ENCODE peak calls at places on chromosomes 5 and 9, in five cellular contexts. C is iPS-NIHi11, B is GM04503, D is cardiac muscle cell, J is GOT3. G is an unnamed sample.

GRCh38 chr9:134349941-134350340 is 23.7 kb downstream of the RXRA start:
- DNase-seq in C (no peak), B (no peak), D (no peak), J (no peak), G (no peak)

GRCh38 chr9:15622596-15622995 is 69.8 kb downstream of the CCDC171 start:
- DNase-seq in C (no peak), B (no peak), D (no peak), J (no peak), G (peak)

GRCh38 chr5:120451445-120451844 is 12.7 kb upstream of the PRR16 start:
- DNase-seq in C (no peak), B (no peak), D (no peak), J (no peak), G (no peak)

GRCh38 chr5:163529698-163530097 is 24.3 kb downstream of the MAT2B start:
- DNase-seq in C (no peak), B (no peak), D (no peak), J (no peak), G (peak)

GRCh38 chr9:86354882-86355399 is 731 bp upstream of the TUT7 start:
- DNase-seq in C (no peak), B (no peak), D (no peak), J (no peak), G (peak)

GRCh38 chr5:16744164-16744880 is 127.5 kb upstream of the RETREG1 start:
- DNase-seq in C (no peak), B (no peak), D (no peak), J (no peak), G (no peak)

GRCh38 chr9:97695390-97695789 is 1.8 kb downstream of the XPA start:
- DNase-seq in C (no peak), B (no peak), D (no peak), J (no peak), G (no peak)

GRCh38 chr5:139443766-139444473 is 4.6 kb upstream of the DNAJC18 start:
- DNase-seq in C (no peak), B (peak), D (no peak), J (no peak), G (peak)

GRCh38 chr5:65544473-65544872 is 18.5 kb downstream of the CENPK start:
- DNase-seq in C (no peak), B (no peak), D (no peak), J (no peak), G (no peak)

GRCh38 chr5:156670615-156671014 is 179.5 kb upstream of the PPP1R2B start:
- DNase-seq in C (no peak), B (no peak), D (no peak), J (no peak), G (no peak)

GRCh38 chr5:146291421-146292074 is 47.1 kb upstream of the POU4F3 start:
- DNase-seq in C (peak), B (peak), D (peak), J (no peak), G (peak)

GRCh38 chr9:2173170-2173569 is 158.0 kb downstream of the SMARCA2 start:
- DNase-seq in C (no peak), B (no peak), D (no peak), J (no peak), G (no peak)

GRCh38 chr5:137753227-137753985 is 757 bp downstream of the HNRNPA0 start:
- DNase-seq in C (peak), B (no peak), D (peak), J (no peak), G (no peak)

GRCh38 chr9:133798160-133798559 is 60.0 kb upstream of the SARDH start:
- DNase-seq in C (no peak), B (no peak), D (no peak), J (no peak), G (no peak)

GRCh38 chr9:87431831-87432230 is 65.8 kb upstream of the DAPK1 start:
- DNase-seq in C (no peak), B (no peak), D (no peak), J (no peak), G (no peak)

GRCh38 chr9:81787747-81788632 is 98.6 kb upstream of the TLE1 start:
- DNase-seq in C (no peak), B (peak), D (no peak), J (peak), G (peak)

GRCh38 chr5:53480474-53481353 is at the start of gene FST:
- DNase-seq in C (peak), B (no peak), D (peak), J (no peak), G (peak)

GRCh38 chr5:113038714-113039113 is 62.1 kb downstream of the DCP2 start:
- DNase-seq in C (peak), B (no peak), D (no peak), J (no peak), G (peak)

GRCh38 chr9:71072587-71072986 is 48.8 kb downstream of the TRPM3 start:
- DNase-seq in C (no peak), B (no peak), D (no peak), J (no peak), G (no peak)

GRCh38 chr5:96687812-96688453 is 25.8 kb downstream of the CAST start:
- DNase-seq in C (peak), B (no peak), D (peak), J (no peak), G (peak)

GRCh38 chr9:99677281-99677680 is 144.4 kb upstream of the NR4A3 start:
- DNase-seq in C (no peak), B (no peak), D (no peak), J (no peak), G (peak)